ENCODE peak calls at places on chromosomes 12 and 14, in five cellular contexts. K is fibroblast of lung, V is choroid plexus epithelial cell, E is right atrium auricular region, U is foreskin fibroblast. W is an unnamed sample.

GRCh38 chr14:63504628-63505027 is 38.5 kb downstream of the PPP2R5E start:
- DNase-seq in K (no peak), V (no peak), E (no peak), U (no peak), W (no peak)

GRCh38 chr12:68641138-68641537 is 30.4 kb downstream of the RAP1B start:
- DNase-seq in V (no peak), K (peak), U (no peak), E (no peak), W (no peak)

GRCh38 chr14:73620268-73620667 is 8.0 kb downstream of the ACOT6 start:
- DNase-seq in E (no peak), K (no peak), V (no peak), U (no peak), W (no peak)

GRCh38 chr12:28222959-28223662 is 32.9 kb downstream of the CCDC91 start:
- DNase-seq in U (no peak), E (no peak), V (no peak), K (no peak), W (no peak)

GRCh38 chr14:88983755-88984154 is 159.3 kb downstream of the TTC8 start:
- DNase-seq in K (peak), U (peak), V (peak), E (no peak), W (peak)

GRCh38 chr14:50355692-50356091 is 41.0 kb downstream of the CDKL1 start:
- DNase-seq in E (no peak), K (no peak), V (no peak), U (no peak), W (no peak)

GRCh38 chr14:69077841-69078240 is 75.1 kb downstream of the DCAF5 start:
- DNase-seq in U (peak), E (no peak), V (peak), K (peak), W (peak)

GRCh38 chr14:35730871-35731270 is 78.2 kb downstream of the RALGAPA1 start:
- DNase-seq in E (no peak), K (no peak), V (no peak), U (no peak), W (no peak)

GRCh38 chr14:32028599-32028998 is 48.5 kb upstream of the ARHGAP5 start:
- DNase-seq in U (no peak), E (no peak), V (peak), K (peak), W (peak)

GRCh38 chr14:101557811-101558738 is 3.2 kb upstream of the DIO3 start:
- DNase-seq in V (no peak), E (no peak), K (no peak), U (no peak), W (peak)

GRCh38 chr14:93655078-93655750 is 133.1 kb downstream of the PRIMA1 start:
- DNase-seq in E (no peak), V (peak), U (no peak), K (peak), W (peak)

GRCh38 chr12:74401035-74401434 is 136.6 kb upstream of the ATXN7L3B start:
- DNase-seq in U (no peak), E (no peak), V (no peak), K (no peak), W (no peak)

GRCh38 chr14:76576047-76576741 is 185.1 kb upstream of the VASH1 start:
- DNase-seq in U (peak), E (no peak), K (peak), V (peak), W (peak)

GRCh38 chr14:101248056-101248725 is 313.1 kb upstream of the DIO3 start:
- DNase-seq in E (peak), K (no peak), V (no peak), U (no peak), W (no peak)

GRCh38 chr14:53044486-53044885 is 93.6 kb upstream of the FERMT2 start:
- DNase-seq in U (peak), K (peak), E (no peak), V (peak), W (peak)

GRCh38 chr12:16610006-16610520 is 4.1 kb upstream of the LMO3 start:
- DNase-seq in V (no peak), K (no peak), U (no peak), E (no peak), W (no peak)

GRCh38 chr14:34496679-34497513 is 34.9 kb upstream of the SPTSSA start:
- DNase-seq in U (peak), K (peak), E (peak), V (peak), W (peak)

GRCh38 chr12:62754706-62755105 is 180.2 kb downstream of the PPM1H start:
- DNase-seq in U (no peak), E (no peak), V (no peak), K (no peak), W (no peak)

GRCh38 chr12:15268927-15269552 is 47.8 kb upstream of the RERG start:
- DNase-seq in V (peak), U (peak), E (no peak), K (peak), W (peak)

GRCh38 chr12:92030618-92031017 is 115.0 kb downstream of the BTG1 start:
- DNase-seq in U (peak), K (peak), E (no peak), V (peak), W (peak)

GRCh38 chr14:84390010-84390409 is 1139.9 kb upstream of the FLRT2 start:
- DNase-seq in K (peak), U (no peak), V (no peak), E (no peak), W (no peak)

GRCh38 chr12:108634225-108634795 is 616 bp upstream of the SELPLG start:
- DNase-seq in V (no peak), E (no peak), U (no peak), K (no peak), W (no peak)

GRCh38 chr12:9931245-9931644 is 925 bp downstream of the CLEC2A start:
- DNase-seq in U (no peak), V (no peak), E (no peak), K (no peak), W (no peak)
- H3K4me3 ChIP-seq in U (no peak), V (no peak), E (no peak), K (no peak), W (no peak)

DNA sequence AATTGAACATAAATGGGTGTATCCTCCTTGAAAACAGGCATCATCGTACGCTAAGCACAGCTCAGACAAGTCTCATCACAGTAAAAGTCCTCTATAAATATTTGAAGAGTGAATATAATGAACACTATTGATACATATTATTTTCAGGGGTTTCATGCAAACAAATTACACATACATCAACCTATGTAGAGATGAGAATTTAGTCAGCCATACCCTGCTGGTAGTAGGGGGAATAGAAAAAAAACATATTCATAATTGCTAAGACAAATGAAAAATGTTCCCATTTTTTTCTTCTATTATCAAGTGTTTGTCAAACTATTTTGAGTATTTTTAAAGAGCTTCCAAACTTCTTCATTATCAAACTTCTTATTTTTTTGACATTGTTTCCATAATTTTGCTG is 205.6 kb upstream of the SOX5 start:
- DNase-seq in K (no peak), V (no peak), E (no peak), U (no peak), W (no peak)
- TF ChIP-seq CTCF in K (no peak), V (no peak), E (no peak), U (no peak), W (no peak)

GRCh38 chr12:40832668-40833067 is 140.4 kb downstream of the CNTN1 start:
- DNase-seq in K (no peak), E (no peak), V (no peak), U (no peak), W (no peak)
- H3K4me3 ChIP-seq in K (no peak), E (no peak), V (no peak), U (no peak), W (no peak)

GRCh38 chr14:105201156-105201927 is 20.2 kb upstream of the NUDT14 start:
- DNase-seq in U (no peak), K (no peak), E (no peak), V (no peak), W (no peak)

GRCh38 chr14:105200641-105201040 is 19.5 kb upstream of the NUDT14 start:
- DNase-seq in U (no peak), E (no peak), V (no peak), K (no peak), W (no peak)

GRCh38 chr14:105198588-105198987 is 17.5 kb upstream of the NUDT14 start:
- DNase-seq in E (no peak), U (no peak), V (no peak), K (no peak), W (no peak)

GRCh38 chr14:105199093-105199492 is 18.0 kb upstream of the NUDT14 start:
- DNase-seq in K (peak), E (no peak), U (no peak), V (peak), W (peak)

DNA sequence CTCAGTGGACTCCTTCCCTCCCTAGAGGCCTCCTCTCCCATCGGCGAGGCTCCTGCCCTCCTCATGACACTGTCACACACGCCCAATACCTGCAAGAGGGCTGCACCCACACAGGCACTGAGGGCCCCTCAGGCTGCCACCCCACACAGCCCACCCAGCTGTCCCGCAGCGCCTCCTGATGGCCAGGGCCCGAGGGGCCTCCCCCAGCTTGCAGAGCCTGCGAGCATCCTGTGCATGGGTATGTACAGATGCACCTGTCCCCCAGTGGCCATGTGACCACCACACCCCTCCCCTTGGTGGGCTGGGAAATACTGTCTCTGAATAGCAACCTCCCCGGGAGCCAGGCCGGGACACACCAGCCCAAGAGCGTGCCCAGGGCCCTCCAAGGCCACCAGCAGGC is 19.0 kb upstream of the NUDT14 start:
- DNase-seq in U (no peak), K (no peak), V (no peak), E (no peak), W (no peak)
- TF ChIP-seq CTCF in U (no peak), K (no peak), V (peak), E (no peak), W (no peak)